ENCODE peak calls at places on chromosome 22, in four cellular contexts. G is BJ, O is foreskin fibroblast, Q is brain microvascular endothelial cell. R is an unnamed sample.

GRCh38 chr22:26398741-26399153 is 30.3 kb upstream of the ASPHD2 start:
- DNase-seq in G (peak), O (peak), Q (peak), R (peak)

GRCh38 chr22:50524664-50525103 is 714 bp downstream of the SCO2 start:
- DNase-seq in G (no peak), O (no peak), Q (no peak), R (no peak)

GRCh38 chr22:46047226-46047625 is 70.3 kb upstream of the WNT7B start:
- DNase-seq in G (no peak), O (no peak), Q (no peak), R (no peak)

GRCh38 chr22:38519453-38520250 is 13.5 kb upstream of the DDX17 start:
- DNase-seq in G (no peak), O (no peak), Q (no peak), R (no peak)

GRCh38 chr22:48323746-48324145 is 1503.9 kb downstream of the BRD1 start:
- DNase-seq in G (no peak), O (no peak), Q (no peak), R (no peak)

GRCh38 chr22:32839776-32840571 is 38.5 kb downstream of the TIMP3 start:
- DNase-seq in G (peak), O (no peak), Q (peak), R (no peak)

GRCh38 chr22:31295831-31296230 is 3.5 kb upstream of the PIK3IP1 start:
- DNase-seq in G (no peak), O (no peak), Q (no peak), R (no peak)

GRCh38 chr22:25696763-25697710 is 45.0 kb upstream of the MYO18B start:
- DNase-seq in G (no peak), O (no peak), Q (no peak), R (no peak)

GRCh38 chr22:36369004-36369921 is 18.5 kb downstream of the MYH9 start:
- DNase-seq in G (no peak), O (no peak), Q (no peak), R (no peak)

DNA sequence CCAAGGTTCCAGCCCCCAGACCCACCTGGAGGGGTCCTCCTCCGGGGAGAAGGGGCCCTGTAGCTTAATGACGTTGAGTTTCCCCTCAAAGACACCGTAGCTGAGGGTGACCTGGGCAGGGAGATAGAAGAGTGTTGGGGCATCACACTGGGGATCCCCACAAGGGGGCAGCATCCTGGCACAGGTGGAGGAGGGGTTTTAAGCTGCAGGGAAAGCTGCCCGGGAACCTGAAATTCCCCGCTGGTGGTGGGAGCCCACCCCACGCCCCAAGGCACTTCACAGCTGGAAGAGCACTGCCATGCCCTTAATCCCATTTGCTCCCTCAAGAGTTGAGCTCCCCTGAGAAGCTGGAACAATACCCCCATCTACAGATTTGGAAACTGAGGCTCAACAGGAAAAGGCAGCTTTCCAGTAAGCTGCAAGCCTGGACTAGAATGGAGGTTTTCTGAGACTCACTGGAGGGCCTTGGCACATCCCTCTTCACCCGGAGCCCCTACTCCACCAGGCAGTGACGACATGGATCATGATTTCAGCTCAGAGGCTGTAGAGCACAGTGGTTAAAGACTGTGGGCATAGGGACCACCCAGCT is 13.7 kb downstream of the MFNG start:
- DNase-seq in G (no peak), O (no peak), Q (no peak), R (no peak)
- TF ChIP-seq CTCF in G (peak), O (peak), Q (peak), R (peak)

GRCh38 chr22:24125942-24126341 is 55.3 kb upstream of the SUSD2 start:
- DNase-seq in G (no peak), O (no peak), Q (no peak), R (no peak)

GRCh38 chr22:24128631-24129601 is 52.4 kb upstream of the SUSD2 start:
- DNase-seq in G (no peak), O (no peak), Q (no peak), R (no peak)

GRCh38 chr22:24124247-24124646 is 57.0 kb upstream of the SUSD2 start:
- DNase-seq in G (no peak), O (no peak), Q (no peak), R (no peak)

GRCh38 chr22:24129980-24130379 is 51.3 kb upstream of the SUSD2 start:
- DNase-seq in G (no peak), O (no peak), Q (no peak), R (no peak)

GRCh38 chr22:24128024-24128423 is 53.3 kb upstream of the SUSD2 start:
- DNase-seq in G (no peak), O (no peak), Q (no peak), R (no peak)
- TF ChIP-seq CTCF in G (no peak), O (no peak), Q (no peak), R (no peak)

DNA sequence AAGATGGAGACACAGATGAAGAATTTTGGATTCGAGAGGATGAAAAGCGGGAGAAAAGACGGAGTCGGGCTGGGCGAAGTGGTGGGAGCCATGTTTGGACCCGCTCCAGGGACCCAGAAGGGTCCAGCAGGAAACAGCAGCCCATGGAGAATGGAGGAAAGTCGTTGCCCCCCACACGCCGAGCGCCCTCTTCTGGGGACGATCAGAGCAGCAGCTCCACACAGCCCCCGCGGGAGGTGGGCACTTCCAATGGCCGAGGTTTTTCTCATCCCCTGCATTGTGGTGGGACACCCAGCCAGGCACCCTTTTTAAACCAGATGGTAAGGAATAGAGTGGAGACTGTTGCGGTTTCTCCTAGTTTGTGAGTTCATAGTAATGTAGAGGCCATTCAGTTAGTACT is 22.8 kb upstream of the SLC25A18 start:
- DNase-seq in G (no peak), O (no peak), Q (no peak), R (no peak)
- TF ChIP-seq CTCF in G (no peak), O (no peak), Q (peak), R (peak)

DNA sequence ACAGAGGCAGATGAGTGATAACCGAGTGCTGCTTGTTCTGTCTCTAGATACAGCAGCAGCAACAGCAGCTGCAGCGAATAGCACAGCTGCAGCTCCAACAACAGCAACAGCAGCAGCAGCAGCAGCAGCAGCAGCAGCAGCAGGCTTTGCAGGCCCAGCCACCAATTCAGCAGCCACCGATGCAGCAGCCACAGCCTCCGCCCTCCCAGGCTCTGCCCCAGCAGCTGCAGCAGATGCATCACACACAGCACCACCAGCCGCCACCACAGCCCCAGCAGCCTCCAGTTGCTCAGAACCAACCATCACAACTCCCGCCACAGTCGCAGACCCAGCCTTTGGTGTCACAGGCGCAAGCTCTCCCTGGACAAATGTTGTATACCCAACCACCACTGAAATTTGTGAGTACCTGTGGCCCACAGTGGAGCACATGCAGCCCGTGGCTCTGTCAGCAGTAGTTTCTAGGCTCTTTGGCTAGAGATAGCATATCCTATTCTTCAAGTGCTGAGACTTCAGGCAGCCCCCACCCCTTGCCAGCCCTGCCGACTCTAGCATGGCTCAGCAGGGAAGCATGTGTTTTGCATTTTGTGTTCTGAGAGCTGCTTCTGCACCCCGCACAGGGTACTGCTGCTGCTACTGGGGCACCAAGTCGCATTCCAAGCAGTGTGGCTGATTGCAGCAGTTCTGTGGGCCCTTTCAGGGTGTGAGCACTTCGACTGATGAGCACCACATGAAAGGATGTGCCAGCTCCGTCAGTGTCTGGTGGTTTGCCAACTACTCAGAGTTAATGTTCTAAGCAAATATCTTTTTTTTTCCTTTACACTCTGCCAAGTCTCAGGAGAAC is 59.2 kb downstream of the MED15 start:
- DNase-seq in G (no peak), O (peak), Q (no peak), R (no peak)
- TF ChIP-seq CTCF in G (no peak), O (no peak), Q (no peak), R (no peak)

GRCh38 chr22:44247346-44247745 is 65.4 kb downstream of the SHISAL1 start:
- DNase-seq in G (no peak), O (no peak), Q (no peak), R (no peak)
- TF ChIP-seq CTCF in G (no peak), O (no peak), Q (no peak), R (no peak)

DNA sequence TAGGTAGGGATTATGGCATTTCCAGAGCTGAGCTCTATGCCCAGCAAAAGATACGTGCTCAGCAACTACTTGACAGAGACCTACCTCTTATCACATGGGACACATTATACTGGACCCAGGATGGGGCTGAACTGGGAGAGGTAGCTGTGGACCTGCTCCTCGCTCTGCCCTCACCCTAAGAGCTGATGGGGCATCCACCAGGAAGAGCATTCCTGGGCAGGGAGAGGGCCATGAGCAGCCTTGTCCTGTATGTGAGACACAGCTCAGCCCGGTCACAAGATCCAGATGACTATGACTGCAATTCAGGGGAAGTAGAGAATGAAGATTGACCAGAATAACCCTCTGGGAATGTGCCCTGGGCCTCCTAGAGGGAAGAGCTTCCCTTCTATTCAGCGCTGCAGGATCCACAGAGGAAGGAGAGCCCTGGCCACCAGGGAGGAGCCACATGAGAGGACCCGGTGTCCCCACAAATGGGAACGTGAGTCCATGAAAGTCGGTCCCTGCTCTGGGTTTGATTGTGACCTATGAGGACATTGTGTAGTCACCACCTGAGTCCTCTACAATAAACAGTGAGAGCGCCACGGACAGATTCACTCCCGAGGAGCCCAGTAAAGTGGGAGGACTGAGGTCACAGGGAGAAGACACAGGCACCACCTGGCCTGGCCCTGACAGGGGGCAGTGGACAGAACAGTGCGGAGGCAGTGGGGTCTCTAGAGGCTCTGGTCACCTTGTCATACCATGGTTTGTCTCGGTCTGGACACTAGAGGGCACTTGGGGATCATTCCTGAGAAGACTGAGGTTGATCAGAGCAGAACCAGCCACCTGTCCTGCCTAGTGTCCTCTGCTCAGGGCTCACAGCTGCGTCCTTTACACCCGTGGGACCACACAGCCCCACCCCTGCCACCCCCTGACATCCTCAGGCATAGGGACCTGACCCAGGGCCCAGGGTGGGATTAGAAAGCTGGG is 99.5 kb downstream of the ZNF280B start:
- DNase-seq in G (no peak), O (no peak), Q (peak), R (peak)
- TF ChIP-seq CTCF in G (peak), O (peak), Q (peak), R (peak)

R was measured in GM13977.